ENCODE peak calls at places on chromosomes 13 and 19, in seven cellular contexts. One of them, this sample, is unnamed.

GRCh38 chr19:58557253-58558065 is 952 bp downstream of the UBE2M start:
- DNase-seq in A549: no peak
- DNase-seq in AG04450: no peak
- DNase-seq in lower leg skin: peak; percentile 78
- DNase-seq in cardiac muscle cell: no peak
- DNase-seq in fibroblast of lung: no peak
- DNase-seq in NCI-H1105: no peak
- DNase-seq in this sample: no peak

GRCh38 chr13:71759506-71760225 is 107.3 kb downstream of the DACH1 start:
- DNase-seq in A549: no peak
- DNase-seq in AG04450: no peak
- DNase-seq in lower leg skin: no peak
- DNase-seq in cardiac muscle cell: no peak
- DNase-seq in fibroblast of lung: peak; percentile 47
- DNase-seq in NCI-H1105: peak; percentile 50
- DNase-seq in this sample: peak; percentile 71

GRCh38 chr13:75120071-75120470 is 361.9 kb downstream of the TBC1D4 start:
- DNase-seq in A549: no peak
- DNase-seq in AG04450: no peak
- DNase-seq in lower leg skin: no peak
- DNase-seq in cardiac muscle cell: no peak
- DNase-seq in fibroblast of lung: no peak
- DNase-seq in NCI-H1105: no peak
- DNase-seq in this sample: no peak

GRCh38 chr19:35718345-35719041 is 690 bp downstream of the KMT2B start:
- DNase-seq in A549: peak; percentile 50
- DNase-seq in AG04450: no peak
- DNase-seq in lower leg skin: no peak
- DNase-seq in cardiac muscle cell: peak; percentile 41
- DNase-seq in fibroblast of lung: peak; percentile 15
- DNase-seq in NCI-H1105: peak; percentile 6
- DNase-seq in this sample: no peak

GRCh38 chr13:44667950-44668349 is 91.8 kb upstream of the TSC22D1 start:
- DNase-seq in A549: no peak
- DNase-seq in AG04450: no peak
- DNase-seq in lower leg skin: no peak
- DNase-seq in cardiac muscle cell: no peak
- DNase-seq in fibroblast of lung: peak; percentile 80
- DNase-seq in NCI-H1105: no peak
- DNase-seq in this sample: no peak

GRCh38 chr19:54002495-54003315 is 11.3 kb downstream of the CACNG6 start:
- DNase-seq in A549: no peak
- DNase-seq in AG04450: no peak
- DNase-seq in lower leg skin: no peak
- DNase-seq in cardiac muscle cell: no peak
- DNase-seq in fibroblast of lung: peak; percentile 67
- DNase-seq in NCI-H1105: no peak
- DNase-seq in this sample: no peak

GRCh38 chr19:45847661-45848060 is 15.3 kb downstream of the SYMPK start:
- DNase-seq in A549: no peak
- DNase-seq in AG04450: no peak
- DNase-seq in lower leg skin: no peak
- DNase-seq in cardiac muscle cell: no peak
- DNase-seq in fibroblast of lung: no peak
- DNase-seq in NCI-H1105: no peak
- DNase-seq in this sample: no peak

GRCh38 chr13:77016888-77017623 is 9.9 kb downstream of the FBXL3 start:
- DNase-seq in A549: no peak
- DNase-seq in AG04450: no peak
- DNase-seq in lower leg skin: no peak
- DNase-seq in cardiac muscle cell: no peak
- DNase-seq in fibroblast of lung: no peak
- DNase-seq in NCI-H1105: no peak
- DNase-seq in this sample: no peak

GRCh38 chr13:61316647-61317046 is 99.0 kb downstream of the PCDH20 start:
- DNase-seq in A549: no peak
- DNase-seq in AG04450: no peak
- DNase-seq in lower leg skin: no peak
- DNase-seq in cardiac muscle cell: no peak
- DNase-seq in fibroblast of lung: no peak
- DNase-seq in NCI-H1105: no peak
- DNase-seq in this sample: no peak

GRCh38 chr13:31213681-31214289 is 14.0 kb downstream of the B3GLCT start:
- DNase-seq in A549: no peak
- DNase-seq in AG04450: no peak
- DNase-seq in lower leg skin: no peak
- DNase-seq in cardiac muscle cell: no peak
- DNase-seq in fibroblast of lung: peak; percentile 27
- DNase-seq in NCI-H1105: no peak
- DNase-seq in this sample: no peak

GRCh38 chr19:19488041-19488874 is 27.1 kb downstream of the TSSK6 start:
- DNase-seq in A549: no peak
- DNase-seq in AG04450: no peak
- DNase-seq in lower leg skin: no peak
- DNase-seq in cardiac muscle cell: peak; percentile 42
- DNase-seq in fibroblast of lung: peak; percentile 14
- DNase-seq in NCI-H1105: no peak
- DNase-seq in this sample: no peak

GRCh38 chr19:506404-507285 is 652 bp upstream of the TPGS1 start:
- DNase-seq in A549: peak; percentile 95
- DNase-seq in AG04450: peak; percentile 75
- DNase-seq in lower leg skin: peak; percentile 99
- DNase-seq in cardiac muscle cell: peak; percentile 100
- DNase-seq in fibroblast of lung: peak; percentile 100
- DNase-seq in NCI-H1105: peak; percentile 100
- DNase-seq in this sample: peak; percentile 98

GRCh38 chr13:31477961-31478360 is 261.4 kb upstream of the RXFP2 start:
- DNase-seq in A549: no peak
- DNase-seq in AG04450: no peak
- DNase-seq in lower leg skin: no peak
- DNase-seq in cardiac muscle cell: no peak
- DNase-seq in fibroblast of lung: peak; percentile 74
- DNase-seq in NCI-H1105: no peak
- DNase-seq in this sample: no peak

GRCh38 chr13:33034897-33035296 is 18.7 kb downstream of the KL start:
- DNase-seq in A549: no peak
- DNase-seq in AG04450: no peak
- DNase-seq in lower leg skin: no peak
- DNase-seq in cardiac muscle cell: no peak
- DNase-seq in fibroblast of lung: no peak
- DNase-seq in NCI-H1105: no peak
- DNase-seq in this sample: no peak

GRCh38 chr13:97003071-97003470 is 8.8 kb upstream of the OXGR1 start:
- DNase-seq in A549: no peak
- DNase-seq in AG04450: no peak
- DNase-seq in lower leg skin: no peak
- DNase-seq in cardiac muscle cell: no peak
- DNase-seq in fibroblast of lung: peak; percentile 71
- DNase-seq in NCI-H1105: no peak
- DNase-seq in this sample: no peak

GRCh38 chr13:30396434-30397075 is 25.7 kb upstream of the UBE2L5 start:
- DNase-seq in A549: no peak
- DNase-seq in AG04450: no peak
- DNase-seq in lower leg skin: no peak
- DNase-seq in cardiac muscle cell: no peak
- DNase-seq in fibroblast of lung: peak; percentile 50
- DNase-seq in NCI-H1105: no peak
- DNase-seq in this sample: no peak

GRCh38 chr19:7863157-7863970 is 10.8 kb downstream of the PRR36 start:
- DNase-seq in A549: no peak
- DNase-seq in AG04450: no peak
- DNase-seq in lower leg skin: no peak
- DNase-seq in cardiac muscle cell: peak; percentile 44
- DNase-seq in fibroblast of lung: no peak
- DNase-seq in NCI-H1105: no peak
- DNase-seq in this sample: no peak

GRCh38 chr19:56155124-56155687 is 14.1 kb downstream of the ZNF444 start:
- DNase-seq in A549: peak; percentile 36
- DNase-seq in AG04450: no peak
- DNase-seq in lower leg skin: no peak
- DNase-seq in cardiac muscle cell: no peak
- DNase-seq in fibroblast of lung: no peak
- DNase-seq in NCI-H1105: no peak
- DNase-seq in this sample: no peak

GRCh38 chr13:74710006-74710405 is 575.8 kb upstream of the KLF12 start:
- DNase-seq in A549: no peak
- DNase-seq in AG04450: no peak
- DNase-seq in lower leg skin: no peak
- DNase-seq in cardiac muscle cell: no peak
- DNase-seq in fibroblast of lung: peak; percentile 28
- DNase-seq in NCI-H1105: no peak
- DNase-seq in this sample: no peak

GRCh38 chr19:3359850-3360493 is 6.4 kb upstream of the NFIC start:
- DNase-seq in A549: no peak
- DNase-seq in AG04450: no peak
- DNase-seq in lower leg skin: no peak
- DNase-seq in cardiac muscle cell: peak; percentile 77
- DNase-seq in fibroblast of lung: peak; percentile 46
- DNase-seq in NCI-H1105: no peak
- DNase-seq in this sample: no peak

GRCh38 chr19:45424191-45425058 is 708 bp upstream of the ERCC1 start:
- DNase-seq in A549: peak; percentile 96
- DNase-seq in AG04450: peak; percentile 83
- DNase-seq in lower leg skin: peak; percentile 94
- DNase-seq in cardiac muscle cell: no peak
- DNase-seq in fibroblast of lung: peak; percentile 97
- DNase-seq in NCI-H1105: no peak
- DNase-seq in this sample: peak; percentile 52

GRCh38 chr13:30735025-30735967 is at the start of gene ALOX5AP:
- DNase-seq in A549: no peak
- DNase-seq in AG04450: no peak
- DNase-seq in lower leg skin: no peak
- DNase-seq in cardiac muscle cell: no peak
- DNase-seq in fibroblast of lung: no peak
- DNase-seq in NCI-H1105: no peak
- DNase-seq in this sample: no peak

This sample was measured in NCI-H2081.